ENCODE peak calls at places on chromosomes 2 and 18, in ten cellular contexts. X is colonic mucosa, L is right lobe of liver, S is psoas muscle, Z is thoracic aorta, O is body of pancreas, Y is endothelial cell of umbilical vein, R is tibial nerve, U is HL-60, D is AG04450. M is an unnamed sample. For H3K27me3, the result is how much of the 10 kb centered on the place peaks cover.

GRCh38 chr18:63342206-63342605 is 22.6 kb upstream of the BCL2 start:
- DNase-seq in X (no peak), L (no peak), S (no peak), Z (no peak), O (no peak), Y (peak), R (no peak), U (no peak), D (no peak), M (no peak)

GRCh38 chr2:97660775-97661417 is 2.9 kb downstream of the ACTR1B start:
- DNase-seq in X (no peak), L (no peak), S (no peak), Z (no peak), O (no peak), Y (no peak), R (no peak), U (no peak), D (no peak), M (no peak)

GRCh38 chr2:140641163-140641562 is 1489.7 kb downstream of the LRP1B start:
- DNase-seq in X (no peak), L (no peak), S (no peak), Z (no peak), O (no peak), Y (no peak), R (no peak), U (no peak), D (no peak), M (no peak)

GRCh38 chr18:35049111-35050003 is 8.1 kb downstream of the MAPRE2 start:
- DNase-seq in X (no peak), L (no peak), S (no peak), Z (no peak), O (no peak), Y (no peak), R (no peak), U (peak), D (no peak), M (no peak)

GRCh38 chr2:230849633-230850357 is 14.9 kb upstream of the ITM2C start:
- DNase-seq in X (peak), L (no peak), S (no peak), Z (no peak), O (peak), Y (peak), R (no peak), U (no peak), D (no peak), M (no peak)

GRCh38 chr18:49274188-49274714 is 186.2 kb downstream of the DYM start:
- DNase-seq in X (no peak), L (no peak), S (no peak), Z (no peak), O (no peak), Y (no peak), R (no peak), U (no peak), D (no peak), M (no peak)

GRCh38 chr18:3177902-3178687 is 41.7 kb downstream of the MYOM1 start:
- DNase-seq in X (peak), L (no peak), S (peak), Z (peak), O (peak), Y (no peak), R (peak), U (peak), D (no peak), M (no peak)

GRCh38 chr2:84846732-84847131 is 34.2 kb downstream of the TRABD2A start:
- DNase-seq in X (peak), L (no peak), S (no peak), Z (no peak), O (no peak), Y (no peak), R (no peak), U (no peak), D (no peak), M (no peak)

GRCh38 chr2:226489765-226490164 is 309.9 kb downstream of the IRS1 start:
- DNase-seq in X (no peak), L (no peak), S (no peak), Z (no peak), O (no peak), Y (no peak), R (no peak), U (no peak), D (peak), M (peak)

GRCh38 chr18:2704541-2704940 is 49.0 kb downstream of the SMCHD1 start:
- DNase-seq in X (no peak), L (no peak), S (no peak), Z (no peak), O (no peak), Y (no peak), R (no peak), U (no peak), D (no peak), M (no peak)

GRCh38 chr2:230797515-230798495 is 66.9 kb upstream of the ITM2C start:
- DNase-seq in X (no peak), L (no peak), S (no peak), Z (no peak), O (peak), Y (no peak), R (no peak), U (peak), D (no peak), M (no peak)

GRCh38 chr2:71684226-71685072 is 231.1 kb downstream of the DYSF start:
- DNase-seq in X (no peak), L (no peak), S (no peak), Z (no peak), O (no peak), Y (no peak), R (no peak), U (no peak), D (no peak), M (no peak)

GRCh38 chr2:20484034-20484617 is 37.3 kb downstream of the RHOB start:
- DNase-seq in X (no peak), L (no peak), S (no peak), Z (no peak), O (no peak), Y (no peak), R (no peak), U (no peak), D (no peak), M (no peak)

GRCh38 chr2:200592414-200593075 is 6.7 kb downstream of the AOX1 start:
- DNase-seq in X (no peak), L (no peak), S (no peak), Z (no peak), O (peak), Y (peak), R (no peak), U (no peak), D (no peak), M (no peak)

GRCh38 chr2:240434728-240435456 is 571 bp upstream of the GPC1 start:
- DNase-seq in X (peak), L (peak), S (peak), Z (peak), O (peak), Y (no peak), R (peak), U (peak), D (peak), M (no peak)

GRCh38 chr2:95380731-95381130 is 21.8 kb upstream of the FAHD2A start:
- DNase-seq in X (no peak), L (no peak), S (no peak), Z (no peak), O (no peak), Y (no peak), R (no peak), U (no peak), D (no peak), M (no peak)

GRCh38 chr2:161228511-161229240 is 68.4 kb downstream of the TANK start:
- DNase-seq in X (no peak), L (no peak), S (no peak), Z (no peak), O (no peak), Y (no peak), R (no peak), U (no peak), D (no peak), M (no peak)

GRCh38 chr2:236731767-236732580 is 162.3 kb downstream of the ACKR3 start:
- DNase-seq in X (peak), L (peak), S (peak), Z (no peak), O (peak), Y (no peak), R (peak), U (no peak), D (no peak), M (no peak)

GRCh38 chr2:73899801-73900336 is 7.1 kb downstream of the ACTG2 start:
- DNase-seq in X (no peak), L (no peak), S (no peak), Z (no peak), O (no peak), Y (no peak), R (no peak), U (no peak), D (no peak), M (no peak)

GRCh38 chr2:98519156-98519555 is 74.5 kb downstream of the INPP4A start:
- DNase-seq in X (no peak), L (no peak), S (no peak), Z (no peak), O (no peak), Y (no peak), R (no peak), U (no peak), D (no peak), M (no peak)

GRCh38 chr2:37645363-37645762 is 26.1 kb downstream of the CDC42EP3 start:
- DNase-seq in X (no peak), L (no peak), S (no peak), Z (no peak), O (no peak), Y (peak), R (no peak), U (no peak), D (no peak), M (no peak)

GRCh38 chr18:5475252-5475651 is 68.5 kb downstream of the EPB41L3 start:
- DNase-seq in X (no peak), L (no peak), S (no peak), Z (no peak), O (peak), Y (peak), R (no peak), U (peak), D (no peak), M (no peak)

DNA sequence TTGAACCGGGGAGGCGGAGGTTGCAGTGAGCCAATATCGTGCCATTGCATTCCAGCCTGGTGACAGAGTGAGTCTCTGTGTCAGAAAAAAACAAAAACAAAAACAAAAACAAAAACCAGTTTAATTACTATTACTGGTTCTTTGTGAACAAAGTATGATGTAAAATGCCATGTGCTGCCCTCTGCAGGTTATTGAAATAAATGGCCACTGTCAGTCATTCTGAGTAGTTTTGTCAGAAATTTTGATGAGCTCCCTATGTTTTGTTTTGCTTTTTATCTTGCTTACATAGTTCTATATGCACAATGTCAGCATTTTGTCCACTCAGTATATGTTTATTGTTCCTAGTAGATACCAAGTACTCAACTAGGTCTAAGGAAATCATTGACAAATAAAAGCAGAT is 423.6 kb upstream of the CHST9 start:
- DNase-seq in X (no peak), L (no peak), S (no peak), Z (no peak), O (no peak), Y (peak), R (no peak), U (no peak), D (no peak), M (no peak)
- TF ChIP-seq CTCF in X (no peak), L (peak), S (peak), Z (no peak), O (no peak), Y (peak), R (no peak), U (peak), D (no peak), M (peak)

GRCh38 chr2:177398290-177398683 is 5.7 kb downstream of the AGPS start:
- DNase-seq in X (no peak), L (no peak), S (no peak), Z (no peak), O (no peak), Y (no peak), R (no peak), U (no peak), D (no peak), M (no peak)

GRCh38 chr2:177399376-177399775 is 6.8 kb downstream of the AGPS start:
- DNase-seq in X (no peak), L (no peak), S (no peak), Z (no peak), O (no peak), Y (no peak), R (no peak), U (no peak), D (no peak), M (no peak)

GRCh38 chr2:177396630-177397460 is 4.3 kb downstream of the AGPS start:
- DNase-seq in X (no peak), L (no peak), S (no peak), Z (no peak), O (no peak), Y (peak), R (no peak), U (no peak), D (no peak), M (peak)

GRCh38 chr2:177395594-177395993 is 3.0 kb downstream of the AGPS start:
- DNase-seq in X (no peak), L (no peak), S (no peak), Z (no peak), O (no peak), Y (no peak), R (no peak), U (no peak), D (no peak), M (no peak)

DNA sequence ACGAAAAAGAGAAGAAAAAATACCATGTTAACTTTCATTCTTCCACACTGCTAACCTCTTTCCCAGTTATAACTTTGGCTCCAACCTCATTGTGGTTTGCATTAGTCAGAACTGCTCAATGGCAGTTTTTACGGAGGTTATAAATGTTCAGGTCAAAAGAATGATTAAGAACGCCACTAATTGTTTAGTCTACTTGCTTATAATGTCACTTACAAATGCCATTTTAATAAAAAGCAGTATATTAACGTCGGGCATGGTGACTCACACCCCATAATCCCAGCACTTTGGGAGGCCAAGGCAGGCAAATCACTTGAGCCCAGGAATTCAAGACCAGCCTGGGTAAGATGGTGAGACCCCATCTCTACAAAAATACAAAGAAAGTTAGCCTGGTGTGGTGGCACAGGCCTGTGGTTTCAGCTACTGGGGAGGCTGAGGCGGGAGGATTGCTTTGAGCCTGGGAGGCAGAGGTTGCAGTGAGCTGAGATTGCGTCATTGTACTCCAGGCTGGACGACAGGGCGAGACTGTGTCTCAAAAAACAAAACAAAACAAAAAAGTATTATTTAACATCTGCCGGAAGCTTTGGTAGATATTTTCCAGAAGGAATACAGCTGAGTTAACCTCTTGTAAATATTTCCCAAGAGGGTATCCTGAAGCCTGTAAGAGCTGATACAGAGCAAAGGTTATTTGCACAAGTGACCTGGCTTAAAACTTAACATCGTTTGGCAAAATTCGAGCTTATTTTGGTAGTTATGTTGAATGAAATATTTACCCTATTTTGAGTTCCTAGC is 5.1 kb downstream of the AGPS start:
- DNase-seq in X (peak), L (peak), S (peak), Z (no peak), O (peak), Y (peak), R (no peak), U (no peak), D (peak), M (peak)
- H3K4me3 ChIP-seq in X (no peak), L (no peak), S (no peak), Z (no peak), O (no peak), Y (no peak), R (no peak), U (no peak), D (no peak), M (no peak)

DNA sequence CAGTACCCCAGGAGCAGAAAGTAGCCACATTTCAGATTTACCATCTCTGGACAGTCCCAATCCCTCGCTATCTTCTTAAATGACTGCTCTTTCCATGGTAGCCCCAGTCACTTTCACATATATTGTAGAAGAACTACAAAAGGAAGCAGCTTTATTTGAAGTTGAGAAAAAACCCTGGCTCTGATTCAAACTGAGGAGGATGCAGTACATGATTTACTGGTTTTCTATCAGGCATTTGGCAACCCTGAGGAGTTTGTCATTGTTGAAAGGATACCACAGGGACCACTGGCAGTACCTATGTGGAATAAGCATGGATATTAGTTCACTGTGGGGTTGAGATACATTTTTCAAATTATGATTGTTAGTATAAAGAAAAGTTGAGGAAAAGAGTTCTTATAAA is 640.9 kb upstream of the SETBP1 start:
- DNase-seq in X (no peak), L (no peak), S (no peak), Z (no peak), O (no peak), Y (no peak), R (no peak), U (no peak), D (no peak), M (no peak)
- H3K27me3 ChIP-seq in X (under half), L (under half), S (under half), Z (under half), O (under half), Y (under half), R (under half), U (under half), D (under half), M (under half)

GRCh38 chr18:47397671-47398319 is 146.3 kb upstream of the SKOR2 start:
- DNase-seq in X (peak), L (no peak), S (no peak), Z (no peak), O (peak), Y (no peak), R (no peak), U (peak), D (no peak), M (no peak)
- TF ChIP-seq CTCF in X (peak), L (peak), S (no peak), Z (no peak), O (no peak), Y (no peak), R (no peak), U (peak), D (no peak), M (peak)

GRCh38 chr2:175871331-175871730 is 130.7 kb downstream of the LNPK start:
- DNase-seq in X (no peak), L (no peak), S (no peak), Z (no peak), O (no peak), Y (no peak), R (no peak), U (no peak), D (no peak), M (no peak)
- H3K4me3 ChIP-seq in X (no peak), L (no peak), S (no peak), Z (peak), O (no peak), Y (no peak), R (no peak), U (no peak), D (no peak), M (no peak)

GRCh38 chr18:11845653-11846052 is 5.6 kb upstream of the CHMP1B start:
- DNase-seq in X (no peak), L (no peak), S (no peak), Z (no peak), O (no peak), Y (no peak), R (no peak), U (no peak), D (no peak), M (no peak)

GRCh38 chr18:11849279-11849678 is 1.9 kb upstream of the CHMP1B start:
- DNase-seq in X (no peak), L (no peak), S (no peak), Z (no peak), O (no peak), Y (no peak), R (no peak), U (no peak), D (no peak), M (no peak)

GRCh38 chr18:11849845-11850747 is 1.1 kb upstream of the CHMP1B start:
- DNase-seq in X (peak), L (peak), S (peak), Z (no peak), O (peak), Y (peak), R (peak), U (peak), D (peak), M (peak)

GRCh38 chr18:11850821-11851155 is 425 bp upstream of the CHMP1B start:
- DNase-seq in X (no peak), L (no peak), S (no peak), Z (no peak), O (no peak), Y (no peak), R (no peak), U (peak), D (no peak), M (no peak)

GRCh38 chr18:11847811-11848210 is 3.4 kb upstream of the CHMP1B start:
- DNase-seq in X (no peak), L (no peak), S (no peak), Z (no peak), O (no peak), Y (no peak), R (no peak), U (no peak), D (no peak), M (no peak)
- H3K27me3 ChIP-seq in X (under half), L (under half), S (under half), Z (under half), O (under half), Y (under half), R (under half), U (under half), D (under half), M (under half)

GRCh38 chr2:149645391-149645790 is 57.8 kb upstream of the MMADHC start:
- DNase-seq in X (no peak), L (no peak), S (no peak), Z (no peak), O (no peak), Y (peak), R (no peak), U (no peak), D (no peak), M (peak)
- TF ChIP-seq CTCF in X (no peak), L (no peak), S (no peak), Z (no peak), O (no peak), Y (peak), R (no peak), U (no peak), D (peak), M (peak)

DNA sequence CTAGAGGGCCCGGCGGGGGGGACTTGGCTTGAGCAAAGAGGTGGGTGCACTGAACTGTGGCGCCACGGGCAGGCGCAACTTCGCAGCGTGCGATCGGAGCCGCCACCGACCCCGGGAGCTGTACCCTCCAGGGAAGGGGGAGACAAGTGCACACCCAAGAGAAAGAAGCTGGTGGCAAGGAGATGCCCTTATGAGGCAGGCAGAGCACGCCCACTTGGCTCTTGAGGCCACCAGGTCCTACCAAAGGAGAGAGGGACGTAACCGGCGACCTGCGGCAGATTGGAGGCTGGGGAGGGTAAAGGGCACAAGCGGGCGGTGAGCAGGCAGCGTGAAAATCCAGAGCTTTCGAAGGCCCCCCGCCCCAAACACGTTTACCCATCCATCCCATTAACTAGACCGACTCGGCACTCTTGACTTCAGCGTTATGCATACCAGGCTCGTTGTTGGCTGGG is 967 bp downstream of the DLX2 start:
- DNase-seq in X (no peak), L (no peak), S (no peak), Z (no peak), O (no peak), Y (no peak), R (no peak), U (no peak), D (no peak), M (no peak)
- H3K4me3 ChIP-seq in X (peak), L (no peak), S (peak), Z (peak), O (no peak), Y (no peak), R (peak), U (peak), D (peak), M (peak)